ENCODE peak calls at places on chromosomes 4 and X, in ten cellular contexts. T, L, K, U, S, Q, D, F, B and I are unnamed samples.

GRCh38 chr4:181662383-181662782 is 580.8 kb upstream of the TENM3 start:
- DNase-seq in T (no peak), L (no peak), K (no peak), U (no peak), S (no peak), Q (no peak), D (peak; percentile 45), F (no peak), B (no peak), I (no peak)

GRCh38 chrX:23959781-23960180 is 52.0 kb downstream of the CXorf58 start:
- DNase-seq in T (no peak), L (no peak), K (no peak), U (no peak), S (no peak), Q (no peak), D (no peak), F (no peak), B (no peak), I (no peak)

GRCh38 chr4:68076194-68076593 is 53.5 kb downstream of the TMPRSS11F start:
- DNase-seq in T (no peak), L (no peak), K (no peak), U (no peak), S (no peak), Q (no peak), D (no peak), F (no peak), B (no peak), I (no peak)

GRCh38 chrX:64229145-64229544 is 1.3 kb downstream of the ASB12 start:
- DNase-seq in T (no peak), L (no peak), K (no peak), U (no peak), S (no peak), Q (no peak), D (no peak), F (no peak), B (no peak), I (no peak)

GRCh38 chr4:117560329-117560728 is 474.0 kb upstream of the NDST3 start:
- DNase-seq in T (no peak), L (no peak), K (peak; percentile 6), U (no peak), S (no peak), Q (no peak), D (peak; percentile 40), F (no peak), B (no peak), I (no peak)

GRCh38 chr4:93199492-93199891 is 629.1 kb upstream of the ATOH1 start:
- DNase-seq in T (no peak), L (no peak), K (peak; percentile 42), U (no peak), S (no peak), Q (no peak), D (peak; percentile 29), F (no peak), B (no peak), I (no peak)

GRCh38 chrX:116111934-116112595 is 58.5 kb upstream of the AGTR2 start:
- DNase-seq in T (no peak), L (no peak), K (no peak), U (no peak), S (no peak), Q (no peak), D (no peak), F (no peak), B (no peak), I (no peak)

GRCh38 chrX:119887721-119888425 is 7.8 kb upstream of the AKAP14 start:
- DNase-seq in T (peak; percentile 69), L (peak; percentile 78), K (peak; percentile 84), U (peak; percentile 4), S (peak; percentile 24), Q (peak; percentile 20), D (peak; percentile 30), F (no peak), B (no peak), I (peak; percentile 81)

GRCh38 chrX:134144231-134144630 is 92.8 kb upstream of the CCDC160 start:
- DNase-seq in T (no peak), L (no peak), K (peak; percentile 8), U (no peak), S (no peak), Q (no peak), D (peak; percentile 1), F (no peak), B (no peak), I (no peak)

GRCh38 chrX:106171293-106171692 is 3.2 kb downstream of the PWWP3B start:
- DNase-seq in T (no peak), L (no peak), K (no peak), U (no peak), S (no peak), Q (no peak), D (no peak), F (no peak), B (no peak), I (no peak)

GRCh38 chr4:119284876-119285611 is 36.9 kb downstream of the FABP2 start:
- DNase-seq in T (no peak), L (no peak), K (peak; percentile 11), U (no peak), S (no peak), Q (no peak), D (peak; percentile 34), F (no peak), B (no peak), I (no peak)

GRCh38 chrX:20309796-20310195 is 43.1 kb upstream of the RPS6KA3 start:
- DNase-seq in T (no peak), L (no peak), K (no peak), U (no peak), S (no peak), Q (no peak), D (peak; percentile 73), F (no peak), B (no peak), I (no peak)

GRCh38 chr4:37793562-37793961 is 32.9 kb upstream of the PGM2 start:
- DNase-seq in T (no peak), L (no peak), K (peak; percentile 17), U (no peak), S (no peak), Q (no peak), D (peak; percentile 7), F (no peak), B (no peak), I (no peak)

GRCh38 chrX:2928583-2929434 is at the start of gene ARSD:
- DNase-seq in T (peak; percentile 98), L (peak; percentile 92), K (peak; percentile 97), U (peak; percentile 78), S (peak; percentile 94), Q (peak; percentile 86), D (peak; percentile 86), F (peak; percentile 95), B (peak; percentile 90), I (peak; percentile 81)
- TF ChIP-seq POLR2A in T (peak; percentile 98), L (peak; percentile 74), K (peak; percentile 65), U (peak; percentile 62), S (peak; percentile 40), Q (peak; percentile 83), D (peak; percentile 86), F (peak; percentile 77), B (peak; percentile 65), I (peak; percentile 83)

DNA sequence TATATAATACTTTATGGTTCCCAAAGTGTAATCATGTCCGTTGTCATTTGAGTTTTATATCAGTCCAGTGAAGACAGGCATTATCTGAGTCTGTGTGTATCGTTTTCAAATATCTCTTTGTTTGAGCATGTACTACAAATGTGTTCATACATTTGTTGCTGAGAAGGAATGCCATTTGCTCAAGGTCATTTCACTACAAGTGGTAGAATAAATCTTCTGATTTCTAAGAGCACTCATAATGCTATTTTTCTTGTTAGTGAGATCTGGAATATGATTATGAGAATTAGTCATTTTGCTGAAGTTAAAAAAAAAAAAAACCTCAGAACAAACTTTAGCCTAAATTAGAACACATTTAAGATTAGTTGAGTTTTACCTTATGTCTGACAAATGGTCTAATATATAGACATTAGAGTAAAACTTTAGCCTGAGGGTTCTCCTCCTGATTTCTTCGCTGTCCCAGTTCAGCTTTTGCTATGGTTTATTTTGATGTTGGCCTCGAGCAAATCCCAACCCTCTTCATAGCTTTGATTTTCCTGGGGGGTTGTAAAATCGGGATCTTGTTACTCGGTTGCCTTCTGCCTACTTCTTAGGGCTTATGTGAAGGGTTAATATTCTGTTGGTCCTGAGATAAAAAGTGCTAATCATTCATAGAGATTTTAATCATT is 87.1 kb downstream of the TMEM131L start:
- DNase-seq in T (no peak), L (no peak), K (no peak), U (no peak), S (no peak), Q (no peak), D (peak; percentile 13), F (no peak), B (no peak), I (no peak)
- H3K4me1 ChIP-seq in T (no peaks in the 10 kb centered on the region), L (peaks cover 4% of the 10 kb centered on the region), K (peaks cover 8% of the 10 kb centered on the region), U (peaks cover 6% of the 10 kb centered on the region), S (no peaks in the 10 kb centered on the region), Q (peaks cover 13% of the 10 kb centered on the region), D (peaks cover 7% of the 10 kb centered on the region), F (peaks cover 3% of the 10 kb centered on the region), B (no peaks in the 10 kb centered on the region), I (no peaks in the 10 kb centered on the region)

DNA sequence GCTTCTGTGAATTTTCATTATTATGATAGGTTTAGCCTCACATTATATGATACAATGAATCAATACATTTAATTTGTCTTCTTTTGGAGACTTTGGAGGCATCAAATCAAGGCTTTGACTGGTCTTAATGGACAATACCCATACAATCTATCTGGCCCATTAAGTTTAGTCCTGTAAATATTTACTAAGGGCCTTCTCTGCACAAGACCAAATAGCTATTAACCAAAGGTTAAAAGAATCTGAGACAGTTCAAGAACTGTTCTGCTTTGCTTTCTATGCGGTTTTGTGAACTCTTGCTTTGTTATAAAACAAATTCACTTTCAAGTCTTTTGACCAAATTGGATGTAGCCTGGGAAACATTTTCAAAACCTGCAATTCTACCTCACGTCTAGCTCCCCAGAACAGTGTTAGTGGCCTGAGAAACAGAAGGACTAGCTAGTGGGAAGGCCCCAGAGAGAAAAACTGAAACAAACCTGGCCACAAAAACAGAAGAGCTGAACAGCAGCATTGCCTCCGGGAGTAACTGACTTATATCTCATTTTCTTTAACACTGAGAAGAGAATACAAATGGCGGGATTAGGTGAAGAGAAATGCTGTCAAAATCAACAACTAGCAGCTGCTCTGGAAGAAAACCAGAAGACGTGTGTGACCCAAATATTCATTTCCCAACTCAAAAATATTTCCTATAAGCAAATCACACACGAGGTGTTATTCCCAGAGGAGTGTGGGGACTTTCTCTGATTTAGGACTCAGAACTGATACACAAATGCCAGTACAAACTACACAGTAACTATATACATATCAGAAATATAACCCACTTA is 548 bp downstream of the TLR1 start:
- DNase-seq in T (no peak), L (no peak), K (no peak), U (no peak), S (no peak), Q (no peak), D (no peak), F (no peak), B (no peak), I (no peak)
- H3K4me3 ChIP-seq in T (peak overlapping the region; percentile 31), L (peak overlapping the region; percentile 42), K (no peak overlapping the region), U (no peak overlapping the region), S (peak overlapping the region; percentile 29), Q (peak overlapping the region; percentile 25), D (no peak overlapping the region), F (peak overlapping the region; percentile 37), B (peak overlapping the region; percentile 37), I (peak overlapping the region; percentile 45)

GRCh38 chrX:17374619-17375360 is at the start of gene NHS:
- DNase-seq in T (peak; percentile 57), L (no peak), K (peak; percentile 87), U (peak; percentile 50), S (peak; percentile 69), Q (peak; percentile 51), D (peak; percentile 63), F (peak; percentile 73), B (peak; percentile 52), I (no peak)
- TF ChIP-seq POLR2A in T (no peak), L (no peak), K (no peak), U (peak; percentile 20), S (no peak), Q (no peak), D (no peak), F (peak; percentile 17), B (no peak), I (no peak)

GRCh38 chr4:3766207-3766790 is at the start of gene ADRA2C:
- DNase-seq in T (no peak), L (no peak), K (peak; percentile 33), U (no peak), S (peak; percentile 55), Q (no peak), D (no peak), F (no peak), B (no peak), I (no peak)
- H3K4me1 ChIP-seq in T (no peaks in the 10 kb centered on the region), L (peaks cover 17% of the 10 kb centered on the region), K (no peaks in the 10 kb centered on the region), U (no peaks in the 10 kb centered on the region), S (peaks cover 7% of the 10 kb centered on the region), Q (peaks cover 22% of the 10 kb centered on the region), D (peaks cover 2% of the 10 kb centered on the region), F (no peaks in the 10 kb centered on the region), B (no peaks in the 10 kb centered on the region), I (no peaks in the 10 kb centered on the region)